ENCODE peak calls at places on chromosomes 16 and 17, in six cellular contexts. One of them, this sample, is unnamed.

GRCh38 chr16:3599121-3599520 is 12.3 kb downstream of the SLX4 start:
- DNase-seq in left kidney: no peak
- DNase-seq in cardiac muscle cell: no peak
- DNase-seq in fibroblast of lung: no peak
- DNase-seq in NCI-H1694 treated with DMSO at 0.1 percent for 48 hours: no peak
- DNase-seq in glutamatergic neuron: no peak
- DNase-seq in this sample: no peak

GRCh38 chr16:28846933-28847273 is 755 bp upstream of the TUFM start:
- DNase-seq in glutamatergic neuron: no peak
- DNase-seq in left kidney: no peak
- DNase-seq in cardiac muscle cell: peak
- DNase-seq in NCI-H1694 treated with DMSO at 0.1 percent for 48 hours: no peak
- DNase-seq in fibroblast of lung: no peak
- DNase-seq in this sample: no peak

GRCh38 chr17:28839221-28839620 is 3.4 kb downstream of the FAM222B start:
- DNase-seq in fibroblast of lung: no peak
- DNase-seq in NCI-H1694 treated with DMSO at 0.1 percent for 48 hours: no peak
- DNase-seq in left kidney: no peak
- DNase-seq in cardiac muscle cell: no peak
- DNase-seq in glutamatergic neuron: no peak
- DNase-seq in this sample: no peak

GRCh38 chr17:13346996-13347762 is 254.6 kb downstream of the HS3ST3A1 start:
- DNase-seq in left kidney: no peak
- DNase-seq in fibroblast of lung: peak
- DNase-seq in glutamatergic neuron: no peak
- DNase-seq in cardiac muscle cell: no peak
- DNase-seq in NCI-H1694 treated with DMSO at 0.1 percent for 48 hours: no peak
- DNase-seq in this sample: peak

GRCh38 chr17:2283302-2283701 is 20.3 kb downstream of the SMG6 start:
- DNase-seq in fibroblast of lung: no peak
- DNase-seq in NCI-H1694 treated with DMSO at 0.1 percent for 48 hours: no peak
- DNase-seq in glutamatergic neuron: no peak
- DNase-seq in cardiac muscle cell: no peak
- DNase-seq in left kidney: no peak
- DNase-seq in this sample: no peak

GRCh38 chr16:4693956-4694663 is 748 bp downstream of the NUDT16L1 start:
- DNase-seq in fibroblast of lung: peak
- DNase-seq in cardiac muscle cell: peak
- DNase-seq in glutamatergic neuron: no peak
- DNase-seq in left kidney: peak
- DNase-seq in NCI-H1694 treated with DMSO at 0.1 percent for 48 hours: no peak
- DNase-seq in this sample: peak

GRCh38 chr17:17415006-17415405 is 61.8 kb upstream of the MED9 start:
- DNase-seq in fibroblast of lung: no peak
- DNase-seq in left kidney: no peak
- DNase-seq in glutamatergic neuron: no peak
- DNase-seq in cardiac muscle cell: no peak
- DNase-seq in NCI-H1694 treated with DMSO at 0.1 percent for 48 hours: no peak
- DNase-seq in this sample: no peak

GRCh38 chr16:56916571-56917403 is 15.2 kb upstream of the HERPUD1 start:
- DNase-seq in glutamatergic neuron: no peak
- DNase-seq in NCI-H1694 treated with DMSO at 0.1 percent for 48 hours: no peak
- DNase-seq in fibroblast of lung: no peak
- DNase-seq in left kidney: no peak
- DNase-seq in cardiac muscle cell: no peak
- DNase-seq in this sample: no peak

GRCh38 chr17:3208484-3208883 is 1.0 kb downstream of the OR1A1 start:
- DNase-seq in fibroblast of lung: no peak
- DNase-seq in left kidney: no peak
- DNase-seq in glutamatergic neuron: no peak
- DNase-seq in cardiac muscle cell: no peak
- DNase-seq in NCI-H1694 treated with DMSO at 0.1 percent for 48 hours: no peak
- DNase-seq in this sample: no peak

GRCh38 chr16:527015-527903 is at the start of gene CAPN15:
- DNase-seq in left kidney: peak
- DNase-seq in cardiac muscle cell: peak
- DNase-seq in fibroblast of lung: peak
- DNase-seq in NCI-H1694 treated with DMSO at 0.1 percent for 48 hours: peak
- DNase-seq in glutamatergic neuron: peak
- DNase-seq in this sample: peak

GRCh38 chr16:67647111-67647651 is 2.2 kb downstream of the CARMIL2 start:
- DNase-seq in left kidney: no peak
- DNase-seq in NCI-H1694 treated with DMSO at 0.1 percent for 48 hours: no peak
- DNase-seq in fibroblast of lung: no peak
- DNase-seq in cardiac muscle cell: no peak
- DNase-seq in glutamatergic neuron: no peak
- DNase-seq in this sample: peak

GRCh38 chr16:81601008-81601428 is 156.4 kb downstream of the CMIP start:
- DNase-seq in left kidney: peak
- DNase-seq in cardiac muscle cell: no peak
- DNase-seq in fibroblast of lung: peak
- DNase-seq in NCI-H1694 treated with DMSO at 0.1 percent for 48 hours: peak
- DNase-seq in glutamatergic neuron: no peak
- DNase-seq in this sample: peak

GRCh38 chr17:38459556-38459955 is 31.3 kb downstream of the ARHGAP23 start:
- DNase-seq in glutamatergic neuron: peak
- DNase-seq in left kidney: peak
- DNase-seq in NCI-H1694 treated with DMSO at 0.1 percent for 48 hours: peak
- DNase-seq in cardiac muscle cell: no peak
- DNase-seq in fibroblast of lung: no peak
- DNase-seq in this sample: no peak

GRCh38 chr17:31824771-31825360 is 34.2 kb downstream of the COPRS start:
- DNase-seq in NCI-H1694 treated with DMSO at 0.1 percent for 48 hours: no peak
- DNase-seq in glutamatergic neuron: no peak
- DNase-seq in fibroblast of lung: no peak
- DNase-seq in cardiac muscle cell: no peak
- DNase-seq in left kidney: no peak
- DNase-seq in this sample: no peak

GRCh38 chr17:19004601-19005441 is at the start of gene FAM83G:
- DNase-seq in cardiac muscle cell: peak
- DNase-seq in glutamatergic neuron: no peak
- DNase-seq in left kidney: peak
- DNase-seq in NCI-H1694 treated with DMSO at 0.1 percent for 48 hours: no peak
- DNase-seq in fibroblast of lung: peak
- DNase-seq in this sample: peak

GRCh38 chr17:32396343-32396742 is 46.4 kb downstream of the ZNF207 start:
- DNase-seq in cardiac muscle cell: no peak
- DNase-seq in fibroblast of lung: no peak
- DNase-seq in left kidney: no peak
- DNase-seq in NCI-H1694 treated with DMSO at 0.1 percent for 48 hours: no peak
- DNase-seq in glutamatergic neuron: no peak
- DNase-seq in this sample: no peak

This sample was measured in AG08396.